ENCODE peak calls at places on chromosomes 7 and 10, in five cellular contexts. A is SHP77, D is mesenchymal stem cell, K is NCI-H2081, Y is tibial artery. Z is an unnamed sample.

GRCh38 chr7:51000956-51001355 is 218.3 kb upstream of the GRB10 start:
- DNase-seq in A (peak), D (peak), K (no peak), Y (no peak), Z (no peak)

GRCh38 chr7:29988391-29989256 is 977 bp downstream of the SCRN1 start:
- DNase-seq in A (peak), D (peak), K (peak), Y (peak), Z (no peak)

GRCh38 chr7:100065452-100066186 is 15.9 kb downstream of the ZNF3 start:
- DNase-seq in A (no peak), D (peak), K (no peak), Y (no peak), Z (no peak)

GRCh38 chr10:17101257-17101909 is 28.2 kb downstream of the CUBN start:
- DNase-seq in A (no peak), D (no peak), K (no peak), Y (no peak), Z (no peak)

GRCh38 chr7:30366606-30367005 is 82.2 kb downstream of the ZNRF2 start:
- DNase-seq in A (no peak), D (no peak), K (no peak), Y (no peak), Z (no peak)

GRCh38 chr10:91054325-91054724 is 133.4 kb upstream of the ANKRD1 start:
- DNase-seq in A (no peak), D (peak), K (no peak), Y (no peak), Z (no peak)

GRCh38 chr7:18166002-18166401 is 138.4 kb upstream of the PRPS1L1 start:
- DNase-seq in A (no peak), D (no peak), K (no peak), Y (no peak), Z (no peak)

GRCh38 chr7:116673504-116673865 is 1.5 kb downstream of the MET start:
- DNase-seq in A (no peak), D (no peak), K (no peak), Y (no peak), Z (no peak)

GRCh38 chr10:88974446-88975376 is 15.9 kb upstream of the FAS start:
- DNase-seq in A (no peak), D (peak), K (no peak), Y (no peak), Z (no peak)

GRCh38 chr10:123134058-123134914 is 1.5 kb upstream of the HMX3 start:
- DNase-seq in A (no peak), D (peak), K (no peak), Y (no peak), Z (no peak)

GRCh38 chr10:80168111-80168511 is 35.6 kb downstream of the PLAC9 start:
- DNase-seq in A (no peak), D (no peak), K (no peak), Y (peak), Z (no peak)

GRCh38 chr7:50266893-50267386 is 37.6 kb upstream of the IKZF1 start:
- DNase-seq in A (peak), D (no peak), K (no peak), Y (no peak), Z (no peak)

GRCh38 chr7:111763221-111763791 is 201.0 kb upstream of the IMMP2L start:
- DNase-seq in A (peak), D (peak), K (peak), Y (no peak), Z (peak)

GRCh38 chr7:134134004-134134403 is 6.9 kb downstream of the LRGUK start:
- DNase-seq in A (no peak), D (no peak), K (no peak), Y (no peak), Z (no peak)

GRCh38 chr7:69534461-69535041 is 63.7 kb upstream of the AUTS2 start:
- DNase-seq in A (no peak), D (no peak), K (no peak), Y (no peak), Z (no peak)

GRCh38 chr10:3408603-3409365 is 236.2 kb upstream of the PITRM1 start:
- DNase-seq in A (no peak), D (no peak), K (no peak), Y (no peak), Z (no peak)

GRCh38 chr10:69742928-69743602 is 58.6 kb upstream of the COL13A1 start:
- DNase-seq in A (no peak), D (peak), K (peak), Y (no peak), Z (peak)

GRCh38 chr10:21195149-21195731 is 298.1 kb upstream of the NEBL start:
- DNase-seq in A (peak), D (no peak), K (no peak), Y (no peak), Z (peak)

GRCh38 chr10:113093188-113094113 is 143.4 kb downstream of the TCF7L2 start:
- DNase-seq in A (no peak), D (peak), K (peak), Y (peak), Z (no peak)

GRCh38 chr7:485188-486081 is 34.2 kb downstream of the PDGFA start:
- DNase-seq in A (peak), D (peak), K (no peak), Y (peak), Z (no peak)

GRCh38 chr10:30510184-30510931 is 76.4 kb downstream of the MAP3K8 start:
- DNase-seq in A (no peak), D (peak), K (no peak), Y (peak), Z (no peak)

GRCh38 chr10:110576220-110576619 is 8.7 kb downstream of the SMC3 start:
- DNase-seq in A (no peak), D (peak), K (no peak), Y (no peak), Z (no peak)

Z was measured in NCI-H2029.